ENCODE peak calls at places on chromosomes 3 and 15, in four cellular contexts. X is OCI-LY7, I is activated gamma-delta T cell, R is glutamatergic neuron. E is an unnamed sample.

GRCh38 chr3:156620260-156620659 is 54.1 kb upstream of the TIPARP start:
- DNase-seq in R (no peak), I (no peak), X (no peak), E (no peak)

GRCh38 chr3:151431940-151432339 is 28.9 kb downstream of the IGSF10 start:
- DNase-seq in X (no peak), I (no peak), R (no peak), E (no peak)

GRCh38 chr3:188697127-188697526 is 474.6 kb upstream of the TPRG1 start:
- DNase-seq in X (peak), R (no peak), I (no peak), E (no peak)

GRCh38 chr3:165194477-165195135 is 1.6 kb downstream of the SLITRK3 start:
- DNase-seq in R (peak), X (no peak), I (no peak), E (no peak)

GRCh38 chr3:41169038-41169437 is 30.3 kb upstream of the CTNNB1 start:
- DNase-seq in X (no peak), R (no peak), I (no peak), E (no peak)

GRCh38 chr3:132623646-132624045 is 26.6 kb downstream of the ACKR4 start:
- DNase-seq in I (no peak), X (peak), R (no peak), E (no peak)

GRCh38 chr3:38634133-38634532 is 15.4 kb downstream of the SCN5A start:
- DNase-seq in X (no peak), R (no peak), I (no peak), E (no peak)

GRCh38 chr15:22904736-22905135 is 66.3 kb downstream of the NIPA2 start:
- DNase-seq in I (no peak), R (no peak), X (no peak), E (no peak)

GRCh38 chr3:38611866-38612265 is 37.6 kb downstream of the SCN5A start:
- DNase-seq in I (no peak), R (no peak), X (no peak), E (no peak)

E was measured in GM13976.